ENCODE peak calls at places on chromosome 14, in four cellular contexts. L is frontal cortex, V is astrocyte of the spinal cord, G is substantia nigra. N is an unnamed sample.

GRCh38 chr14:68124885-68125731 is 305.5 kb downstream of the RAD51B start:
- DNase-seq in L (no peak), G (no peak), V (peak), N (no peak)

GRCh38 chr14:60563113-60563512 is 54.2 kb downstream of the SIX6 start:
- DNase-seq in V (peak), G (no peak), L (no peak), N (no peak)

GRCh38 chr14:37591941-37592287 is 3.1 kb downstream of the FOXA1 start:
- DNase-seq in V (no peak), G (no peak), L (no peak), N (no peak)

GRCh38 chr14:50347521-50347920 is 35.4 kb downstream of the DMAC2L start:
- DNase-seq in V (peak), L (no peak), G (no peak), N (no peak)

GRCh38 chr14:36676236-36676635 is 14.6 kb downstream of the PAX9 start:
- DNase-seq in L (no peak), G (no peak), V (no peak), N (no peak)

GRCh38 chr14:93430889-93431670 is at the start of gene UNC79:
- DNase-seq in L (peak), V (no peak), G (peak), N (peak)

GRCh38 chr14:45156067-45156466 is 20.3 kb downstream of the FANCM start:
- DNase-seq in L (no peak), V (no peak), G (no peak), N (no peak)

GRCh38 chr14:58193542-58193941 is 6.4 kb upstream of the ACTR10 start:
- DNase-seq in G (no peak), L (no peak), V (no peak), N (no peak)

GRCh38 chr14:99273025-99273723 is 1.2 kb upstream of the BCL11B start:
- DNase-seq in L (no peak), V (no peak), G (no peak), N (peak)

GRCh38 chr14:85279407-85279806 is 250.5 kb upstream of the FLRT2 start:
- DNase-seq in V (no peak), G (no peak), L (no peak), N (no peak)

GRCh38 chr14:38056270-38056669 is 151.4 kb upstream of the SSTR1 start:
- DNase-seq in V (no peak), L (no peak), G (no peak), N (no peak)

GRCh38 chr14:88129306-88130056 is 124.5 kb downstream of the GPR65 start:
- DNase-seq in V (peak), G (no peak), L (peak), N (no peak)

GRCh38 chr14:64709126-64709525 is 4.9 kb downstream of the PLEKHG3 start:
- DNase-seq in V (no peak), G (no peak), L (no peak), N (no peak)

GRCh38 chr14:63840981-63841380 is 11.8 kb upstream of the SYNE2 start:
- DNase-seq in V (no peak), G (no peak), L (no peak), N (no peak)

GRCh38 chr14:72932893-72933292 is 6.6 kb downstream of the DCAF4 start:
- DNase-seq in L (no peak), G (no peak), V (no peak), N (no peak)

GRCh38 chr14:26938054-26938453 is 340.2 kb upstream of the NOVA1 start:
- DNase-seq in G (no peak), L (no peak), V (no peak), N (no peak)

GRCh38 chr14:103569436-103569835 is 6.7 kb downstream of the COA8 start:
- DNase-seq in V (no peak), G (no peak), L (no peak), N (no peak)

GRCh38 chr14:24605435-24606190 is 3.9 kb downstream of the GZMH start:
- DNase-seq in G (peak), L (no peak), V (no peak), N (peak)

GRCh38 chr14:76323331-76324050 is 52.4 kb upstream of the ESRRB start:
- DNase-seq in V (no peak), G (no peak), L (no peak), N (no peak)

N was measured in neural crest cell.